ENCODE peak calls at places on chromosomes 1 and 21, in seven cellular contexts. I, H, K, X, M, P and B are unnamed samples.

GRCh38 chr21:28104346-28104745 is 888.3 kb downstream of the LTN1 start:
- DNase-seq in H (no peak), K (no peak), P (no peak), X (no peak), I (no peak), M (no peak), B (no peak)

GRCh38 chr1:15110867-15111230 is 42.7 kb upstream of the TMEM51 start:
- DNase-seq in X (no peak), P (no peak), K (no peak), M (no peak), H (no peak), I (no peak), B (no peak)

GRCh38 chr1:38516560-38516959 is 343.0 kb downstream of the RRAGC start:
- DNase-seq in P (no peak), X (no peak), H (no peak), K (no peak), M (no peak), I (no peak), B (no peak)

GRCh38 chr21:31248598-31248997 is 95.5 kb downstream of the TIAM1 start:
- DNase-seq in K (no peak), X (no peak), I (no peak), P (no peak), H (no peak), M (no peak), B (no peak)

GRCh38 chr1:188669715-188670114 is 1807.9 kb downstream of the BRINP3 start:
- DNase-seq in K (no peak), X (peak; percentile 9), I (no peak), M (no peak), H (no peak), P (no peak), B (peak; percentile 65)

GRCh38 chr21:34166468-34166867 is 93.1 kb downstream of the MRPS6 start:
- DNase-seq in I (no peak), H (peak; percentile 42), M (no peak), X (no peak), K (no peak), P (no peak), B (no peak)

GRCh38 chr1:245087723-245088122 is 67.1 kb upstream of the KIF26B start:
- DNase-seq in I (no peak), X (no peak), M (no peak), P (no peak), H (no peak), K (no peak), B (no peak)

GRCh38 chr1:40435876-40436275 is 14.4 kb upstream of the ZFP69B start:
- DNase-seq in H (no peak), K (no peak), I (no peak), X (no peak), P (no peak), M (no peak), B (no peak)

GRCh38 chr21:44927587-44928461 is 7.1 kb upstream of the ITGB2 start:
- DNase-seq in P (peak; percentile 46), H (peak; percentile 91), I (peak; percentile 78), M (no peak), X (no peak), K (peak; percentile 81), B (no peak)

GRCh38 chr1:36089393-36090121 is 865 bp downstream of the ADPRS start:
- DNase-seq in I (no peak), M (no peak), P (no peak), H (no peak), K (no peak), X (no peak), B (no peak)

GRCh38 chr1:66253330-66253921 is 280.5 kb upstream of the SGIP1 start:
- DNase-seq in K (no peak), P (no peak), I (no peak), H (no peak), X (peak; percentile 75), M (no peak), B (peak; percentile 70)

GRCh38 chr1:223135176-223135575 is 7.9 kb downstream of the TLR5 start:
- DNase-seq in X (no peak), M (peak; percentile 18), I (no peak), H (no peak), K (no peak), P (peak; percentile 30), B (no peak)

GRCh38 chr1:186102559-186103148 is 272.4 kb downstream of the TPR start:
- DNase-seq in P (no peak), H (no peak), K (no peak), I (no peak), M (no peak), X (no peak), B (no peak)

GRCh38 chr1:54273837-54274192 is 73.8 kb downstream of the MRPL37 start:
- DNase-seq in X (peak; percentile 45), K (no peak), I (no peak), P (peak; percentile 40), M (no peak), H (no peak), B (peak; percentile 92)

GRCh38 chr1:232810856-232811255 is 5.6 kb downstream of the MAP10 start:
- DNase-seq in K (no peak), P (no peak), H (no peak), I (no peak), M (no peak), X (no peak), B (no peak)

GRCh38 chr1:6801998-6802397 is 16.7 kb downstream of the CAMTA1 start:
- DNase-seq in P (no peak), M (no peak), I (no peak), X (no peak), K (no peak), H (no peak), B (peak; percentile 40)

GRCh38 chr21:39529026-39529425 is 77.3 kb downstream of the SH3BGR start:
- DNase-seq in H (no peak), K (no peak), P (no peak), M (no peak), I (no peak), X (no peak), B (no peak)

GRCh38 chr1:64060611-64061302 is 142.7 kb upstream of the UBE2U start:
- DNase-seq in I (no peak), M (no peak), K (no peak), H (no peak), X (no peak), P (no peak), B (no peak)

GRCh38 chr1:113662097-113662496 is 97.2 kb downstream of the PHTF1 start:
- DNase-seq in I (no peak), K (no peak), X (no peak), H (no peak), P (no peak), M (no peak), B (peak; percentile 40)

GRCh38 chr1:150807257-150807637 is 813 bp downstream of the CTSK start:
- DNase-seq in H (no peak), M (no peak), X (no peak), K (no peak), P (no peak), I (no peak), B (no peak)

GRCh38 chr21:35050348-35051286 is 1.5 kb upstream of the RUNX1 start:
- DNase-seq in M (no peak), H (no peak), I (no peak), P (no peak), X (no peak), K (no peak), B (no peak)

GRCh38 chr1:98315309-98315708 is 346.2 kb upstream of the SNX7 start:
- DNase-seq in I (no peak), H (no peak), P (no peak), X (no peak), K (no peak), M (no peak), B (no peak)

GRCh38 chr1:110119843-110120242 is 7.6 kb downstream of the UBL4B start:
- DNase-seq in H (no peak), X (peak; percentile 36), I (no peak), P (no peak), M (no peak), K (no peak), B (peak; percentile 56)

GRCh38 chr1:115338457-115338820 is 390 bp upstream of the NGF start:
- DNase-seq in I (no peak), X (no peak), M (no peak), H (no peak), K (no peak), P (no peak), B (no peak)

GRCh38 chr1:31502926-31503511 is 73.3 kb upstream of the TINAGL1 start:
- DNase-seq in I (no peak), K (no peak), X (no peak), H (peak; percentile 41), P (no peak), M (no peak), B (no peak)

GRCh38 chr1:3668585-3669300 is 16.4 kb downstream of the TP73 start:
- DNase-seq in P (peak; percentile 82), M (no peak), K (no peak), H (no peak), X (no peak), I (no peak), B (peak; percentile 75)

GRCh38 chr1:232600430-232601258 is 29.3 kb downstream of the SIPA1L2 start:
- DNase-seq in I (no peak), M (no peak), X (no peak), H (no peak), K (no peak), P (no peak), B (no peak)

GRCh38 chr21:33478858-33479678 is 706 bp downstream of the TMEM50B start:
- DNase-seq in P (no peak), H (no peak), X (peak; percentile 24), M (no peak), I (peak; percentile 6), K (peak; percentile 27), B (peak; percentile 32)

GRCh38 chr21:41616063-41616591 is 108.2 kb upstream of the TMPRSS2 start:
- DNase-seq in I (no peak), M (no peak), H (no peak), X (no peak), K (no peak), P (no peak), B (no peak)

GRCh38 chr1:11790880-11791715 is 14.7 kb downstream of the MTHFR start:
- DNase-seq in P (peak; percentile 92), K (no peak), H (no peak), X (no peak), M (no peak), I (no peak), B (no peak)